ENCODE peak calls at places on chromosomes 13 and 19, in six cellular contexts. W is CD8-positive, alpha-beta T cell; N is stomach; G is ovary; F is heart right ventricle; I is fibroblast of the aortic adventitia. Q is an unnamed sample.
A peak's percentile ranks its signal among the peaks of the same experiment; 100 is the strongest.

GRCh38 chr19:55516878-55517620 is 19.9 kb downstream of the SBK2 start:
- DNase-seq in W (peak; percentile 77), N (peak; percentile 97), G (peak; percentile 90), F (peak; percentile 93), I (peak; percentile 92), Q (peak; percentile 53)

GRCh38 chr19:2534374-2535050 is 58.6 kb downstream of the GADD45B start:
- DNase-seq in W (no peak), N (no peak), G (no peak), F (no peak), I (peak; percentile 13), Q (no peak)

GRCh38 chr13:32019612-32020233 is 11.9 kb upstream of the FRY start:
- DNase-seq in W (no peak), N (no peak), G (peak; percentile 30), F (peak; percentile 58), I (peak; percentile 87), Q (no peak)

GRCh38 chr19:32977269-32977668 is 5.2 kb downstream of the FAAP24 start:
- DNase-seq in W (no peak), N (peak; percentile 29), G (no peak), F (no peak), I (no peak), Q (no peak)

GRCh38 chr19:39212377-39212742 is 8.3 kb upstream of the SYCN start:
- DNase-seq in W (peak; percentile 28), N (peak; percentile 59), G (no peak), F (no peak), I (peak; percentile 10), Q (no peak)

GRCh38 chr19:8482696-8483095 is 19.7 kb downstream of the PRAM1 start:
- DNase-seq in W (no peak), N (no peak), G (no peak), F (no peak), I (no peak), Q (no peak)

GRCh38 chr13:62781866-62782265 is 1366.2 kb upstream of the PCDH20 start:
- DNase-seq in W (no peak), N (no peak), G (no peak), F (no peak), I (no peak), Q (no peak)

GRCh38 chr13:31053098-31053497 is 108.6 kb downstream of the HSPH1 start:
- DNase-seq in W (no peak), N (no peak), G (no peak), F (peak; percentile 21), I (no peak), Q (no peak)

GRCh38 chr13:42486711-42487198 is 87.2 kb upstream of the TNFSF11 start:
- DNase-seq in W (no peak), N (no peak), G (no peak), F (no peak), I (peak; percentile 94), Q (peak; percentile 76)

GRCh38 chr19:45172173-45172572 is 5.9 kb downstream of the TRAPPC6A start:
- DNase-seq in W (no peak), N (no peak), G (no peak), F (no peak), I (no peak), Q (no peak)

GRCh38 chr13:113584870-113585671 is 518 bp downstream of the TFDP1 start:
- DNase-seq in W (no peak), N (peak; percentile 24), G (peak; percentile 8), F (no peak), I (no peak), Q (no peak)

GRCh38 chr19:20503536-20503935 is 62.0 kb downstream of the ZNF737 start:
- DNase-seq in W (no peak), N (peak; percentile 26), G (no peak), F (peak; percentile 4), I (peak; percentile 8), Q (peak; percentile 92)

GRCh38 chr13:32587774-32588165 is 1.5 kb downstream of the PDS5B start:
- DNase-seq in W (no peak), N (no peak), G (no peak), F (no peak), I (no peak), Q (no peak)

GRCh38 chr19:13053238-13053637 is 49.4 kb downstream of the LYL1 start:
- DNase-seq in W (no peak), N (no peak), G (peak; percentile 57), F (no peak), I (peak; percentile 78), Q (no peak)

GRCh38 chr19:45161715-45162463 is 1.1 kb upstream of the NKPD1 start:
- DNase-seq in W (no peak), N (peak; percentile 56), G (peak; percentile 29), F (peak; percentile 22), I (peak; percentile 26), Q (no peak)

GRCh38 chr19:33134571-33135041 is 2.7 kb downstream of the WDR88 start:
- DNase-seq in W (no peak), N (no peak), G (no peak), F (no peak), I (no peak), Q (no peak)

GRCh38 chr19:6210091-6210490 is 69.7 kb downstream of the MLLT1 start:
- DNase-seq in W (no peak), N (no peak), G (no peak), F (no peak), I (no peak), Q (no peak)

GRCh38 chr13:62747629-62748028 is 1332.0 kb upstream of the PCDH20 start:
- DNase-seq in W (no peak), N (no peak), G (no peak), F (no peak), I (no peak), Q (no peak)

GRCh38 chr19:39845621-39846175 is 481 bp downstream of the FBL start:
- DNase-seq in W (no peak), N (no peak), G (no peak), F (no peak), I (peak; percentile 22), Q (no peak)

GRCh38 chr19:50465000-50465399 is 11.3 kb upstream of the EMC10 start:
- DNase-seq in W (no peak), N (no peak), G (no peak), F (no peak), I (no peak), Q (no peak)

GRCh38 chr19:50462970-50463369 is 13.3 kb upstream of the EMC10 start:
- DNase-seq in W (no peak), N (no peak), G (no peak), F (no peak), I (no peak), Q (no peak)

GRCh38 chr19:50464348-50464747 is 12.0 kb upstream of the EMC10 start:
- DNase-seq in W (no peak), N (no peak), G (no peak), F (no peak), I (no peak), Q (no peak)

GRCh38 chr19:50467566-50467965 is 8.7 kb upstream of the EMC10 start:
- DNase-seq in W (no peak), N (no peak), G (no peak), F (no peak), I (no peak), Q (no peak)

DNA sequence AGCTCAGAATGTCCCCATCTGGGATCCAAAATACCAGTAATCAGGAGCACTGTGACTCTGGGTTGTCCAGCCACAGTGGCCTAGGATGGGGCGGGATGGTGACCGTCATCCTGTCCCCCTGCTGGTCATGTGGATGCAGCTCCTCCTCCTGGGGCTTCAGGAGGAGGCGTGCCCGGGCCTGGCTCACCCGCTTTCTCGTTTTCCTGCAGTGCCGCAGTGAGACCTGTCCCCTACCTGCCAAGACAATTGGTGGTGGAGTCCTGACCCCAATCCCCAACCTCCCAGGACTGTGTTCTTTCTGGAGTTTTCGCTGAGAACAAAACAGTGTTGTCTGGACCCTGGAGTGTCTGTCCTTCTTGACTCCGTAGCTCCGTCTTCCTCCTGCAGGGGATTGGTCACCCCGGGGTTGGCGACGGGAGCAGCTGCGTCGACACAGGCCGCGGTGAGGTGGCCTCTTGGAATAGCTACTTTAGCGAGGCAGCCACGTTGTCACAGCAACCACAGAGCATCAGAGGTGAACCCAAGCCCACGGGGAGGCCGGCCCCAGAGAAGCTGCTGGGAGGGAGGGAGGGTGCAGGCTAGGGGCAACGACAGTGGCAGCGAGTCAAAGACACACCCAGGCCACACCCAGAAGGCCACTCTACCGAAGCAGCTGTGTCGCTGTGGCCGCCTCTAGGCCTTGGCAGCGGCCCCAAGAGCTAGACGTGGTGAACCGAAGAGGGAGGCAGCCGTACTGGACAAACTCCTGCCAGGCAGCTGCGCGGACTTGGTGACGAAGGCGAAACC is 10.1 kb upstream of the EMC10 start:
- DNase-seq in W (no peak), N (peak; percentile 60), G (no peak), F (no peak), I (no peak), Q (no peak)
- TF ChIP-seq CTCF in W (no peak), N (no peak), G (no peak), F (peak; percentile 9), I (no peak), Q (peak; percentile 47)

GRCh38 chr13:73827434-73827833 is 306.8 kb downstream of the KLF12 start:
- DNase-seq in W (no peak), N (no peak), G (no peak), F (no peak), I (no peak), Q (no peak)
- H3K4me3 ChIP-seq in W (no peak overlapping the region), N (no peak overlapping the region), G (no peak overlapping the region), F (no peak overlapping the region), I (no peak overlapping the region), Q (no peak overlapping the region)

GRCh38 chr19:48636859-48637448 is at the start of gene DBP:
- DNase-seq in W (no peak), N (peak; percentile 45), G (no peak), F (peak; percentile 58), I (no peak), Q (no peak)
- TF ChIP-seq CTCF in W (no peak), N (no peak), G (no peak), F (peak; percentile 32), I (peak; percentile 12), Q (peak; percentile 31)

GRCh38 chr19:18389095-18389735 is 3.3 kb downstream of the GDF15 start:
- DNase-seq in W (no peak), N (no peak), G (no peak), F (no peak), I (no peak), Q (no peak)
- H3K4me3 ChIP-seq in W (no peak overlapping the region), N (peak overlapping the region; percentile 42), G (no peak overlapping the region), F (no peak overlapping the region), I (peak overlapping the region; percentile 78), Q (peak overlapping the region; percentile 88)

GRCh38 chr13:37047846-37048245 is 11.6 kb downstream of the SUPT20H start:
- DNase-seq in W (no peak), N (no peak), G (no peak), F (no peak), I (no peak), Q (no peak)

GRCh38 chr13:37047032-37047431 is 12.5 kb downstream of the SUPT20H start:
- DNase-seq in W (no peak), N (no peak), G (no peak), F (no peak), I (no peak), Q (no peak)

GRCh38 chr13:37046062-37046461 is 13.4 kb downstream of the SUPT20H start:
- DNase-seq in W (no peak), N (no peak), G (no peak), F (no peak), I (no peak), Q (no peak)

DNA sequence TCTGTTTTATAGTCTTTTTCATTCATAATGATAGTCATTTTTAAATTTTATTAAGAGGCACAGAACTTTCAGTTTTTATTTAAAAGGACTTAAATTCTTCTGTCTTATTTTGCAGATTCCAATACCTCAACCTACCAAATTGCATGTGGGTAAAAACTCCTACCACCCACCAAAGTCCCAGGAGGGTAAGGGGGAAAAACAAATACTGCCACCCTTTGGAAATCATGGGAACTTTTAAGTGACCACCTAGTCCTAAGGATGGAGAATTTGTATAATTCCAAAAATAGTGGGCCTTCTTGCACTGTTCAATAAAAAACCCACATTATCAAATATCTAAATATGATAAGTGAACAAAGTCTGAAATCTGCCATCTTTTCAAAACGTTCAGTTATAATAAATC is 9.7 kb downstream of the SUPT20H start:
- DNase-seq in W (no peak), N (no peak), G (no peak), F (no peak), I (no peak), Q (no peak)
- TF ChIP-seq CTCF in W (no peak), N (no peak), G (no peak), F (no peak), I (no peak), Q (peak; percentile 25)